ENCODE peak calls at places on chromosome 4, in seven cellular contexts. A, U, Z, K, Y, S and M are unnamed samples.

GRCh38 chr4:6221296-6221850 is 21.0 kb upstream of the JAKMIP1 start:
- DNase-seq in A (no peak), U (no peak), Z (peak; percentile 63), K (no peak), Y (no peak), S (no peak), M (no peak)

GRCh38 chr4:62644372-62644771 is 1444.2 kb downstream of the ADGRL3 start:
- DNase-seq in A (no peak), U (no peak), Z (peak; percentile 83), K (no peak), Y (peak; percentile 12), S (peak; percentile 27), M (peak; percentile 15)

GRCh38 chr4:2902126-2902525 is 58.5 kb downstream of the ADD1 start:
- DNase-seq in A (no peak), U (no peak), Z (no peak), K (no peak), Y (no peak), S (no peak), M (no peak)

GRCh38 chr4:112130903-112131302 is 14.4 kb upstream of the FAM241A start:
- DNase-seq in A (no peak), U (no peak), Z (peak; percentile 47), K (no peak), Y (peak; percentile 6), S (no peak), M (no peak)

GRCh38 chr4:25993564-25994185 is 79.7 kb downstream of the SMIM20 start:
- DNase-seq in A (no peak), U (no peak), Z (peak; percentile 100), K (no peak), Y (no peak), S (peak; percentile 15), M (peak; percentile 35)

GRCh38 chr4:148273501-148273986 is 168.7 kb downstream of the NR3C2 start:
- DNase-seq in A (no peak), U (no peak), Z (peak; percentile 62), K (no peak), Y (no peak), S (no peak), M (no peak)

GRCh38 chr4:13642163-13642562 is 14.6 kb upstream of the BOD1L1 start:
- DNase-seq in A (no peak), U (no peak), Z (no peak), K (no peak), Y (no peak), S (no peak), M (no peak)

GRCh38 chr4:71322425-71322824 is 16.4 kb upstream of the SLC4A4 start:
- DNase-seq in A (no peak), U (no peak), Z (no peak), K (no peak), Y (no peak), S (no peak), M (no peak)

GRCh38 chr4:142516686-142517145 is 329.4 kb downstream of the INPP4B start:
- DNase-seq in A (no peak), U (no peak), Z (no peak), K (no peak), Y (no peak), S (no peak), M (no peak)

GRCh38 chr4:110623710-110624015 is 786 bp upstream of the PITX2 start:
- DNase-seq in A (no peak), U (no peak), Z (no peak), K (no peak), Y (no peak), S (no peak), M (no peak)

GRCh38 chr4:55524844-55525571 is 21.7 kb downstream of the CLOCK start:
- DNase-seq in A (no peak), U (no peak), Z (no peak), K (no peak), Y (no peak), S (no peak), M (no peak)

GRCh38 chr4:163818673-163819072 is 324.2 kb downstream of the TMA16 start:
- DNase-seq in A (no peak), U (no peak), Z (no peak), K (no peak), Y (no peak), S (no peak), M (no peak)

GRCh38 chr4:120704529-120704928 is 218.0 kb downstream of the PRDM5 start:
- DNase-seq in A (no peak), U (no peak), Z (no peak), K (no peak), Y (no peak), S (no peak), M (no peak)

GRCh38 chr4:106864231-106864630 is 171.9 kb downstream of the DKK2 start:
- DNase-seq in A (no peak), U (no peak), Z (no peak), K (no peak), Y (no peak), S (no peak), M (no peak)